ENCODE peak calls at places on chromosome 10, in ten cellular contexts. S is brain microvascular endothelial cell, P is Karpas-422, Y is IMR-90, J is endodermal cell, M is fibroblast of lung, Q is BJ, U is GM23248, T is aorta, C is neuronal stem cell. D is an unnamed sample.

GRCh38 chr10:113534428-113534827 is 18.4 kb upstream of the HABP2 start:
- DNase-seq in S (no peak), P (no peak), Y (no peak), J (peak; percentile 21), M (no peak), Q (no peak), U (no peak), T (no peak), C (no peak), D (no peak)

GRCh38 chr10:46526682-46527038 is 29.8 kb downstream of the GPRIN2 start:
- DNase-seq in S (no peak), P (peak; percentile 46), Y (no peak), J (peak; percentile 66), M (no peak), Q (no peak), U (peak; percentile 43), T (peak; percentile 44), C (no peak), D (peak; percentile 14)

GRCh38 chr10:123038782-123039631 is 30.2 kb downstream of the ACADSB start:
- DNase-seq in S (no peak), P (no peak), Y (no peak), J (peak; percentile 51), M (no peak), Q (no peak), U (no peak), T (no peak), C (no peak), D (no peak)

GRCh38 chr10:104642311-104643022 is 1.4 kb downstream of the SORCS3 start:
- DNase-seq in S (no peak), P (no peak), Y (no peak), J (peak; percentile 97), M (no peak), Q (no peak), U (peak; percentile 67), T (no peak), C (peak; percentile 71), D (no peak)

GRCh38 chr10:61752111-61753011 is 89.6 kb downstream of the CABCOCO1 start:
- DNase-seq in S (peak; percentile 29), P (no peak), Y (peak; percentile 51), J (no peak), M (peak; percentile 88), Q (no peak), U (peak; percentile 66), T (no peak), C (no peak), D (no peak)

GRCh38 chr10:97632949-97633884 is at the start of gene MORN4:
- DNase-seq in S (peak; percentile 89), P (no peak), Y (peak; percentile 84), J (peak; percentile 98), M (peak; percentile 90), Q (peak; percentile 39), U (peak; percentile 97), T (peak; percentile 96), C (peak; percentile 89), D (peak; percentile 93)

GRCh38 chr10:46304671-46305429 is 18.1 kb downstream of the ANTXRL start:
- DNase-seq in S (no peak), P (no peak), Y (no peak), J (no peak), M (no peak), Q (no peak), U (no peak), T (no peak), C (no peak), D (no peak)

GRCh38 chr10:239109-239508 is 103.9 kb downstream of the ZMYND11 start:
- DNase-seq in S (peak; percentile 34), P (no peak), Y (peak; percentile 29), J (no peak), M (peak; percentile 8), Q (no peak), U (peak; percentile 30), T (no peak), C (no peak), D (no peak)

GRCh38 chr10:100828744-100829102 is 83.3 kb downstream of the PAX2 start:
- DNase-seq in S (no peak), P (peak; percentile 56), Y (no peak), J (peak; percentile 75), M (no peak), Q (no peak), U (peak; percentile 20), T (no peak), C (no peak), D (no peak)

GRCh38 chr10:121325490-121326231 is 272.6 kb downstream of the FGFR2 start:
- DNase-seq in S (no peak), P (no peak), Y (no peak), J (no peak), M (no peak), Q (no peak), U (no peak), T (no peak), C (no peak), D (no peak)

GRCh38 chr10:133325761-133326463 is 10.8 kb downstream of the CALY start:
- DNase-seq in S (no peak), P (no peak), Y (no peak), J (peak; percentile 78), M (no peak), Q (no peak), U (peak; percentile 22), T (peak; percentile 47), C (no peak), D (no peak)

GRCh38 chr10:110641256-110641655 is 2.9 kb upstream of the RBM20 start:
- DNase-seq in S (peak; percentile 51), P (no peak), Y (peak; percentile 37), J (peak; percentile 96), M (no peak), Q (no peak), U (no peak), T (no peak), C (no peak), D (peak; percentile 62)

GRCh38 chr10:101066146-101066889 is 4.5 kb downstream of the KAZALD1 start:
- DNase-seq in S (no peak), P (peak; percentile 94), Y (peak; percentile 57), J (peak; percentile 79), M (peak; percentile 79), Q (no peak), U (peak; percentile 93), T (peak; percentile 87), C (peak; percentile 54), D (peak; percentile 83)

GRCh38 chr10:33277135-33277536 is 57.3 kb downstream of the NRP1 start:
- DNase-seq in S (peak; percentile 65), P (no peak), Y (peak; percentile 47), J (no peak), M (no peak), Q (no peak), U (peak; percentile 80), T (peak; percentile 74), C (no peak), D (peak; percentile 78)

GRCh38 chr10:89518876-89519842 is 16.2 kb downstream of the SLC16A12 start:
- DNase-seq in S (peak; percentile 91), P (no peak), Y (peak; percentile 46), J (no peak), M (peak; percentile 54), Q (peak; percentile 91), U (peak; percentile 93), T (no peak), C (no peak), D (peak; percentile 38)

GRCh38 chr10:97766996-97767924 is 4.5 kb downstream of the SFRP5 start:
- DNase-seq in S (no peak), P (no peak), Y (no peak), J (no peak), M (no peak), Q (no peak), U (no peak), T (no peak), C (no peak), D (no peak)

GRCh38 chr10:78331391-78331922 is 297.8 kb downstream of the RPS24 start:
- DNase-seq in S (peak; percentile 23), P (no peak), Y (peak; percentile 76), J (peak; percentile 45), M (peak; percentile 46), Q (peak; percentile 23), U (peak; percentile 87), T (no peak), C (peak; percentile 27), D (no peak)

GRCh38 chr10:70119623-70120022 is 13.0 kb downstream of the AIFM2 start:
- DNase-seq in S (no peak), P (no peak), Y (no peak), J (no peak), M (no peak), Q (no peak), U (no peak), T (no peak), C (no peak), D (no peak)

DNA sequence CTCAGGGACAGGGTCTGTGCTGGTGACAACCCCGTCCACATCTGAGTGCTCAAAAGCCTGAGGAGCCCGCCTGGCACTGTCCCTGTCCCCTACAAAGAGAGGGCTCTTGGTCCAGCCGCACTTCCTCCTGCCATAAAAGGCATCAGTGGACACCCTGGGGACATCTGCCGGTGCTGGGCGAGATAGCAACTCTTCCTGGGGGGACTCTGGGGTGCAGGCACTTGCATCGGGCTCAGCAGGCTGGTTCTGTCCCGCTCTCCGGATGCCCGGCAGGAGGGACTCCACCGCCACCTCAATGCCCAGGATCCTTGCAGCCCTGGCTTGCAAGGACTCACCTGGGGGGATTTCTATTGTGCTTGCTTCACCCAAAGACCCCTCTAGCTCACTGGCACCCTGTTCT is 32.8 kb downstream of the JCAD start:
- DNase-seq in S (no peak), P (no peak), Y (no peak), J (no peak), M (no peak), Q (no peak), U (no peak), T (no peak), C (no peak), D (no peak)
- H3K4me3 ChIP-seq in S (no peak overlapping the region), P (no peak overlapping the region), Y (no peak overlapping the region), J (no peak overlapping the region), M (no peak overlapping the region), Q (no peak overlapping the region), U (no peak overlapping the region), T (no peak overlapping the region), C (no peak overlapping the region), D (no peak overlapping the region)

GRCh38 chr10:55627526-55628170 is 733.4 kb downstream of the ZWINT start:
- DNase-seq in S (no peak), P (no peak), Y (no peak), J (peak; percentile 80), M (no peak), Q (no peak), U (no peak), T (no peak), C (peak; percentile 32), D (no peak)
- H3K4me3 ChIP-seq in S (peak overlapping the region; percentile 35), P (no peak overlapping the region), Y (no peak overlapping the region), J (no peak overlapping the region), M (no peak overlapping the region), Q (no peak overlapping the region), U (no peak overlapping the region), T (no peak overlapping the region), C (peak overlapping the region; percentile 52), D (peak overlapping the region; percentile 52)

DNA sequence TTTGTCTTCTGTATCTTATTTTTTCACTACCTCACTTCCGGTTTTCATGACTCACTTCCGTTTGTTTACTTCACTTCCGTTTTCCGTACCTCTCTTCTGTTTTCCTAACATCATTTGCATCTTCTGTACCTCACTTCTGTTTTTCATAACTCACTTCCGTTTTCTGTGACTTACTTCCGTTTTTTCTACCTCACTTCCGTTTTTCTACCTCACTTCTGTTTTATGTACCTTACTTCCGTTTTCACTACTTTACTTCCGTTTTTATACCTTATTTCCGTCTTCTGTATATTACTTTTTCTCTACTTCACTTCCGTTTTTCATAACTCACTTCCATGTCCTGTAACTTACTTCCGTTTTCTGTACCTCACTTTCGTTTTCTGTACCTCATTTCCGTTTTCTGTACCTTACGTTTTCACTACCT is 492.5 kb upstream of the AKR1E2 start:
- DNase-seq in S (no peak), P (peak; percentile 90), Y (no peak), J (no peak), M (no peak), Q (no peak), U (no peak), T (no peak), C (no peak), D (no peak)
- H3K4me3 ChIP-seq in S (no peak overlapping the region), P (peak overlapping the region; percentile 26), Y (no peak overlapping the region), J (no peak overlapping the region), M (no peak overlapping the region), Q (no peak overlapping the region), U (no peak overlapping the region), T (no peak overlapping the region), C (no peak overlapping the region), D (no peak overlapping the region)

GRCh38 chr10:103276251-103276936 is 544 bp upstream of the INA start:
- DNase-seq in S (no peak), P (no peak), Y (no peak), J (peak; percentile 57), M (no peak), Q (no peak), U (no peak), T (no peak), C (no peak), D (no peak)
- H3K4me3 ChIP-seq in S (no peak overlapping the region), P (no peak overlapping the region), Y (peak overlapping the region; percentile 57), J (peak overlapping the region; percentile 72), M (no peak overlapping the region), Q (peak overlapping the region; percentile 38), U (no peak overlapping the region), T (no peak overlapping the region), C (peak overlapping the region; percentile 67), D (peak overlapping the region; percentile 54)